ENCODE peak calls at places on chromosomes 4 and X, in nine cellular contexts. One of them, this sample, is unnamed. For H3K27me3, the result is how much of the 10 kb centered on the place peaks cover.

GRCh38 chr4:84952776-84953175 is 13.7 kb downstream of the WDFY3 start:
- DNase-seq in A673: no peak
- DNase-seq in right atrium auricular region: no peak
- DNase-seq in ovary: no peak
- DNase-seq in HCT116: no peak
- DNase-seq in sigmoid colon: no peak
- DNase-seq in Caco-2: no peak
- DNase-seq in GM06990: no peak
- DNase-seq in GM23248: no peak
- DNase-seq in this sample: no peak

GRCh38 chrX:19673334-19674040 is 158.2 kb upstream of the MAP3K15 start:
- DNase-seq in A673: peak
- DNase-seq in right atrium auricular region: peak
- DNase-seq in ovary: peak
- DNase-seq in HCT116: peak
- DNase-seq in sigmoid colon: peak
- DNase-seq in Caco-2: no peak
- DNase-seq in GM06990: no peak
- DNase-seq in GM23248: peak
- DNase-seq in this sample: peak

GRCh38 chr4:22473268-22473667 is 42.6 kb downstream of the ADGRA3 start:
- DNase-seq in A673: no peak
- DNase-seq in right atrium auricular region: no peak
- DNase-seq in ovary: no peak
- DNase-seq in HCT116: no peak
- DNase-seq in sigmoid colon: no peak
- DNase-seq in Caco-2: no peak
- DNase-seq in GM06990: no peak
- DNase-seq in GM23248: peak
- DNase-seq in this sample: no peak

GRCh38 chr4:137015759-137016409 is 516.4 kb downstream of the PCDH18 start:
- DNase-seq in A673: no peak
- DNase-seq in right atrium auricular region: no peak
- DNase-seq in ovary: no peak
- DNase-seq in HCT116: no peak
- DNase-seq in sigmoid colon: no peak
- DNase-seq in Caco-2: no peak
- DNase-seq in GM06990: no peak
- DNase-seq in GM23248: no peak
- DNase-seq in this sample: no peak

GRCh38 chr4:157013656-157014055 is 42.1 kb upstream of the PDGFC start:
- DNase-seq in A673: no peak
- DNase-seq in right atrium auricular region: no peak
- DNase-seq in ovary: no peak
- DNase-seq in HCT116: no peak
- DNase-seq in sigmoid colon: no peak
- DNase-seq in Caco-2: no peak
- DNase-seq in GM06990: no peak
- DNase-seq in GM23248: peak
- DNase-seq in this sample: no peak

GRCh38 chrX:8484360-8484759 is 19.7 kb downstream of the VCX3B start:
- DNase-seq in A673: no peak
- DNase-seq in right atrium auricular region: no peak
- DNase-seq in ovary: no peak
- DNase-seq in HCT116: no peak
- DNase-seq in sigmoid colon: no peak
- DNase-seq in Caco-2: no peak
- DNase-seq in GM06990: no peak
- DNase-seq in GM23248: no peak
- DNase-seq in this sample: no peak

GRCh38 chr4:162056947-162057346 is 106.9 kb downstream of the FSTL5 start:
- DNase-seq in A673: no peak
- DNase-seq in right atrium auricular region: no peak
- DNase-seq in ovary: no peak
- DNase-seq in HCT116: no peak
- DNase-seq in sigmoid colon: no peak
- DNase-seq in Caco-2: no peak
- DNase-seq in GM06990: no peak
- DNase-seq in GM23248: no peak
- DNase-seq in this sample: no peak

GRCh38 chrX:73262991-73263390 is 48.3 kb upstream of the NAP1L2 start:
- DNase-seq in A673: peak
- DNase-seq in right atrium auricular region: no peak
- DNase-seq in ovary: no peak
- DNase-seq in HCT116: peak
- DNase-seq in sigmoid colon: no peak
- DNase-seq in Caco-2: peak
- DNase-seq in GM06990: no peak
- DNase-seq in GM23248: peak
- DNase-seq in this sample: no peak

GRCh38 chrX:12595746-12596145 is 195.5 kb upstream of the PRPS2 start:
- DNase-seq in A673: no peak
- DNase-seq in right atrium auricular region: no peak
- DNase-seq in ovary: no peak
- DNase-seq in HCT116: no peak
- DNase-seq in sigmoid colon: no peak
- DNase-seq in Caco-2: no peak
- DNase-seq in GM06990: no peak
- DNase-seq in GM23248: no peak
- DNase-seq in this sample: no peak

GRCh38 chr4:95547708-95548471 is 883 bp downstream of the UNC5C start:
- DNase-seq in A673: no peak
- DNase-seq in right atrium auricular region: peak
- DNase-seq in ovary: peak
- DNase-seq in HCT116: no peak
- DNase-seq in sigmoid colon: peak
- DNase-seq in Caco-2: no peak
- DNase-seq in GM06990: peak
- DNase-seq in GM23248: peak
- DNase-seq in this sample: no peak

GRCh38 chrX:53320543-53321215 is 39.3 kb upstream of the IQSEC2 start:
- DNase-seq in A673: no peak
- DNase-seq in right atrium auricular region: no peak
- DNase-seq in ovary: no peak
- DNase-seq in HCT116: no peak
- DNase-seq in sigmoid colon: no peak
- DNase-seq in Caco-2: no peak
- DNase-seq in GM06990: no peak
- DNase-seq in GM23248: peak
- DNase-seq in this sample: no peak

GRCh38 chrX:53318766-53319353 is 37.5 kb upstream of the IQSEC2 start:
- DNase-seq in A673: no peak
- DNase-seq in right atrium auricular region: no peak
- DNase-seq in ovary: no peak
- DNase-seq in HCT116: no peak
- DNase-seq in sigmoid colon: no peak
- DNase-seq in Caco-2: no peak
- DNase-seq in GM06990: no peak
- DNase-seq in GM23248: no peak
- DNase-seq in this sample: no peak

GRCh38 chrX:53321216-53321942 is 40.0 kb upstream of the IQSEC2 start:
- DNase-seq in A673: no peak
- DNase-seq in right atrium auricular region: no peak
- DNase-seq in ovary: no peak
- DNase-seq in HCT116: no peak
- DNase-seq in sigmoid colon: no peak
- DNase-seq in Caco-2: no peak
- DNase-seq in GM06990: no peak
- DNase-seq in GM23248: peak
- DNase-seq in this sample: no peak

GRCh38 chrX:53321943-53322497 is 40.6 kb upstream of the IQSEC2 start:
- DNase-seq in A673: no peak
- DNase-seq in right atrium auricular region: no peak
- DNase-seq in ovary: no peak
- DNase-seq in HCT116: no peak
- DNase-seq in sigmoid colon: no peak
- DNase-seq in Caco-2: no peak
- DNase-seq in GM06990: no peak
- DNase-seq in GM23248: no peak
- DNase-seq in this sample: no peak

DNA sequence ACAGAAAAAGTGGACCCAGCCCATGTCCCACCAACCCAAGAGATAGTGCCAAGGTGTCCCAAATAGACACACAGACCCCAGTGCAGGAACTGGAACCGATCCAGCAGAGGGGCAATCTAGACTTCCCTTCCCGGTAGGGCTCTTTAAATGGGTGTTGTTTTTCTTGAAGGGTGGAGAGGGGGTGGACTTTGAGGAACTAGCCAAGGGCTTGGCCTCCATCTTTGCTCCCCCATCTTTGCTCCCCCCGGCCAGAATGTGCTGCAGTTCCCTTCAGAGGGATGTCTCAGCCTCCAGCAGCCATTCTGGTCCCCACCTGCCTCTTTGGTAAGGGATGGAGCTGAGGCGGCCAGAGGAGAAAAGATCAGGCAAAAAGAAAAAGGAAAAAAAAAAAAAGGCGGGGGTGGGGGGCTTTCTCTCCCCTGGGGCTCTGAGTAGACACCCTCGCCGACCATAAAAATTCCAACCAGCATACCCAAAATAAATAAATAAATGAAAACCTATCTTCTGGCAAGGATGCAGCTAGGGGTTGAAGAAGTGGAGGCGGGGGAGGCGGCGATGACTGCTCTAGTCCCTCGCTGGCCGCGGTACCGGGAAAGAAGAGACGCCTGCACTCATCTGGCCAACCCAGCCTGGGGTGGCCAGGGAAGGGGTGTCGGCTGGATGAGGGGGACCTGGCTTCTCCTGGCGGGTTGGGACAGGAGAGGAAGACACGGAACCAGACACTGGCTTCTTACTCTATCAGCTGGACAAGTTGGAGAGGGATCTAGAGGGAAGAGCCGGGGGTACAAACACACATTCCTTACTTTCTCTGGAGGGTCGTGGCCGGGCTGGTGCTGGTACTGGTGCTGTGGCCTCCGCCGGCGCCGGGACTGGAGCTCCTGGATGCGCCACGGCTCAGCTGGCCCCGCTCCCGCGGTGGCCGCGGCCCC is 38.5 kb upstream of the IQSEC2 start:
- DNase-seq in A673: no peak
- DNase-seq in right atrium auricular region: no peak
- DNase-seq in ovary: no peak
- DNase-seq in HCT116: no peak
- DNase-seq in sigmoid colon: no peak
- DNase-seq in Caco-2: no peak
- DNase-seq in GM06990: no peak
- DNase-seq in GM23248: peak
- DNase-seq in this sample: no peak
- H3K27me3 ChIP-seq in A673: half or more
- H3K27me3 ChIP-seq in right atrium auricular region: under half
- H3K27me3 ChIP-seq in ovary: under half
- H3K27me3 ChIP-seq in HCT116: under half
- H3K27me3 ChIP-seq in sigmoid colon: under half
- H3K27me3 ChIP-seq in Caco-2: under half
- H3K27me3 ChIP-seq in GM06990: under half
- H3K27me3 ChIP-seq in GM23248: under half
- H3K27me3 ChIP-seq in this sample: under half

DNA sequence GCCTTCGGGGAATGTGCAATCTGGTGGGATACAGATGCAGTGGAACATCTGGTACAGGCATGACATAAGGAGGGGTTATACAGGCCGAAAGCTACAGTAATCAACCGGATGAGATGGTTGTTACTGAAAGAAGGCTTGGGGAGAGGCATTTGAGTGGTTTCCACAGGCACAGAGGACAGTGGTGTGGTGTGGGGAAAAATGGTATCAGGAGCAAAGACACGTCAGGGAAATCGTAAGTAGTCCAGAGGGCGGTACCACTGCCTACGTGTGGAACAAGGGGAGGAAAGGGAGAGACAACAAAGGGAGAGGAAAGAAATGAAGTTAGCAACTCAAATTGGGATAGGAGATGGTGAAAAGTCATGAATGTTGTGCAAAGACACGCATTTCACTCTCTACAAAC is 3.0 kb downstream of the PDLIM3 start:
- DNase-seq in A673: no peak
- DNase-seq in right atrium auricular region: peak
- DNase-seq in ovary: no peak
- DNase-seq in HCT116: no peak
- DNase-seq in sigmoid colon: no peak
- DNase-seq in Caco-2: no peak
- DNase-seq in GM06990: no peak
- DNase-seq in GM23248: no peak
- DNase-seq in this sample: no peak
- H3K27me3 ChIP-seq in A673: half or more
- H3K27me3 ChIP-seq in right atrium auricular region: under half
- H3K27me3 ChIP-seq in ovary: under half
- H3K27me3 ChIP-seq in HCT116: under half
- H3K27me3 ChIP-seq in sigmoid colon: under half
- H3K27me3 ChIP-seq in Caco-2: under half
- H3K27me3 ChIP-seq in GM06990: under half
- H3K27me3 ChIP-seq in GM23248: under half
- H3K27me3 ChIP-seq in this sample: under half

GRCh38 chrX:134753185-134754008 is 95.1 kb upstream of the PLAC1 start:
- DNase-seq in A673: no peak
- DNase-seq in right atrium auricular region: no peak
- DNase-seq in ovary: no peak
- DNase-seq in HCT116: no peak
- DNase-seq in sigmoid colon: no peak
- DNase-seq in Caco-2: peak
- DNase-seq in GM06990: no peak
- DNase-seq in GM23248: peak
- DNase-seq in this sample: no peak

GRCh38 chrX:134761788-134762187 is 103.5 kb upstream of the PLAC1 start:
- DNase-seq in A673: peak
- DNase-seq in right atrium auricular region: no peak
- DNase-seq in ovary: no peak
- DNase-seq in HCT116: no peak
- DNase-seq in sigmoid colon: no peak
- DNase-seq in Caco-2: no peak
- DNase-seq in GM06990: no peak
- DNase-seq in GM23248: peak
- DNase-seq in this sample: no peak

GRCh38 chrX:134760671-134761070 is 102.4 kb upstream of the PLAC1 start:
- DNase-seq in A673: no peak
- DNase-seq in right atrium auricular region: no peak
- DNase-seq in ovary: no peak
- DNase-seq in HCT116: no peak
- DNase-seq in sigmoid colon: no peak
- DNase-seq in Caco-2: no peak
- DNase-seq in GM06990: no peak
- DNase-seq in GM23248: no peak
- DNase-seq in this sample: no peak

GRCh38 chrX:134764202-134764785 is 106.0 kb upstream of the PLAC1 start:
- DNase-seq in A673: peak
- DNase-seq in right atrium auricular region: no peak
- DNase-seq in ovary: no peak
- DNase-seq in HCT116: peak
- DNase-seq in sigmoid colon: no peak
- DNase-seq in Caco-2: peak
- DNase-seq in GM06990: peak
- DNase-seq in GM23248: peak
- DNase-seq in this sample: no peak

GRCh38 chrX:134758652-134759051 is 100.4 kb upstream of the PLAC1 start:
- DNase-seq in A673: no peak
- DNase-seq in right atrium auricular region: no peak
- DNase-seq in ovary: no peak
- DNase-seq in HCT116: no peak
- DNase-seq in sigmoid colon: no peak
- DNase-seq in Caco-2: no peak
- DNase-seq in GM06990: no peak
- DNase-seq in GM23248: no peak
- DNase-seq in this sample: no peak
- H3K27me3 ChIP-seq in A673: under half
- H3K27me3 ChIP-seq in right atrium auricular region: under half
- H3K27me3 ChIP-seq in ovary: under half
- H3K27me3 ChIP-seq in HCT116: under half
- H3K27me3 ChIP-seq in sigmoid colon: under half
- H3K27me3 ChIP-seq in Caco-2: under half
- H3K27me3 ChIP-seq in GM06990: under half
- H3K27me3 ChIP-seq in GM23248: under half
- H3K27me3 ChIP-seq in this sample: under half

GRCh38 chr4:186260117-186260503 is 5.9 kb upstream of the F11 start:
- DNase-seq in A673: no peak
- DNase-seq in right atrium auricular region: no peak
- DNase-seq in ovary: no peak
- DNase-seq in HCT116: no peak
- DNase-seq in sigmoid colon: no peak
- DNase-seq in Caco-2: no peak
- DNase-seq in GM06990: no peak
- DNase-seq in GM23248: no peak
- DNase-seq in this sample: no peak
- H3K27me3 ChIP-seq in A673: under half
- H3K27me3 ChIP-seq in right atrium auricular region: under half
- H3K27me3 ChIP-seq in ovary: under half
- H3K27me3 ChIP-seq in HCT116: under half
- H3K27me3 ChIP-seq in sigmoid colon: under half
- H3K27me3 ChIP-seq in Caco-2: under half
- H3K27me3 ChIP-seq in GM06990: under half
- H3K27me3 ChIP-seq in GM23248: under half
- H3K27me3 ChIP-seq in this sample: under half

This sample was measured in AG04450.